ENCODE peak calls at places on chromosomes 4 and X, in five cellular contexts. N is iPS DF 19.7; R is RWPE1; P is activated CD4-positive, alpha-beta T cell treated with anti-CD3 and anti-CD28 coated beads, Interleukin-2, amount 50 U/mL, for 1 hour; V is fibroblast of lung. B is an unnamed sample.

GRCh38 chr4:85741921-85742591 is 267.1 kb downstream of the ARHGAP24 start:
- DNase-seq in R (no peak), V (no peak), P (no peak), N (no peak), B (no peak)

GRCh38 chrX:131199086-131199485 is 90.0 kb downstream of the IGSF1 start:
- DNase-seq in P (no peak), N (no peak), R (peak; percentile 0), V (no peak), B (no peak)

GRCh38 chr4:127140306-127140705 is 492.5 kb upstream of the INTU start:
- DNase-seq in R (peak; percentile 10), P (no peak), V (peak; percentile 46), N (no peak), B (no peak)

GRCh38 chr4:85807247-85807915 is 332.4 kb downstream of the ARHGAP24 start:
- DNase-seq in N (no peak), V (peak; percentile 59), P (no peak), R (no peak), B (peak; percentile 77)

GRCh38 chr4:89316931-89317366 is 9.3 kb upstream of the GPRIN3 start:
- DNase-seq in V (peak; percentile 21), N (no peak), R (no peak), P (peak; percentile 25), B (no peak)

GRCh38 chr4:82097504-82097903 is 276.3 kb downstream of the HNRNPD start:
- DNase-seq in N (no peak), P (no peak), R (no peak), V (no peak), B (no peak)

GRCh38 chr4:73832651-73833237 is 3.7 kb upstream of the CXCL6 start:
- DNase-seq in N (no peak), P (no peak), V (peak; percentile 42), R (no peak), B (no peak)

GRCh38 chr4:76585897-76586360 is 150.9 kb downstream of the SHROOM3 start:
- DNase-seq in R (peak; percentile 20), P (peak; percentile 3), V (no peak), N (peak; percentile 70), B (no peak)

GRCh38 chr4:105859233-105859632 is 36.0 kb upstream of the NPNT start:
- DNase-seq in N (no peak), V (peak; percentile 83), P (no peak), R (peak; percentile 59), B (peak; percentile 34)

GRCh38 chrX:120228187-120228908 is 22.3 kb upstream of the ZBTB33 start:
- DNase-seq in P (no peak), V (no peak), N (no peak), R (no peak), B (no peak)

GRCh38 chr4:176425035-176425434 is 105.3 kb downstream of the SPCS3 start:
- DNase-seq in V (no peak), R (peak; percentile 42), P (no peak), N (no peak), B (peak; percentile 40)

GRCh38 chr4:160510925-160511324 is 1408.0 kb downstream of the RAPGEF2 start:
- DNase-seq in N (no peak), R (peak; percentile 1), P (no peak), V (no peak), B (no peak)

GRCh38 chrX:105882581-105883275 is 60.4 kb downstream of the NRK start:
- DNase-seq in V (peak; percentile 44), R (no peak), P (no peak), N (no peak), B (no peak)

GRCh38 chrX:50799531-50799961 is 14.4 kb downstream of the SHROOM4 start:
- DNase-seq in P (no peak), R (peak; percentile 51), V (no peak), N (no peak), B (no peak)

GRCh38 chr4:89184407-89184806 is 73.1 kb downstream of the TIGD2 start:
- DNase-seq in P (no peak), V (no peak), R (no peak), N (no peak), B (no peak)

GRCh38 chr4:27397886-27398285 is 537.2 kb downstream of the STIM2 start:
- DNase-seq in P (no peak), R (no peak), N (no peak), V (peak; percentile 2), B (peak; percentile 43)

GRCh38 chr4:174553828-174554227 is 31.5 kb upstream of the HPGD start:
- DNase-seq in V (peak; percentile 55), N (no peak), P (no peak), R (peak; percentile 43), B (peak; percentile 54)

GRCh38 chrX:107565916-107566602 is 62.3 kb upstream of the PRPS1 start:
- DNase-seq in N (no peak), V (no peak), R (peak; percentile 49), P (no peak), B (no peak)

GRCh38 chr4:72243641-72244040 is 211.8 kb downstream of the NPFFR2 start:
- DNase-seq in V (no peak), P (no peak), R (no peak), N (no peak), B (no peak)

GRCh38 chr4:104631000-104631399 is 136.3 kb upstream of the CXXC4 start:
- DNase-seq in V (no peak), R (no peak), P (no peak), N (no peak), B (no peak)

GRCh38 chr4:99362768-99363167 is 10.2 kb upstream of the ADH1C start:
- DNase-seq in V (no peak), R (no peak), N (no peak), P (no peak), B (no peak)

GRCh38 chr4:1978226-1978625 is 30.5 kb downstream of the NELFA start:
- DNase-seq in V (no peak), P (no peak), N (no peak), R (no peak), B (no peak)

GRCh38 chrX:124393238-124393637 is 46.9 kb downstream of the SH2D1A start:
- DNase-seq in N (no peak), P (no peak), R (no peak), V (no peak), B (no peak)

GRCh38 chrX:129783176-129783776 is 3.5 kb downstream of the SASH3 start:
- DNase-seq in P (no peak), N (no peak), R (no peak), V (no peak), B (no peak)

GRCh38 chr4:15186149-15186548 is 183.9 kb downstream of the CPEB2 start:
- DNase-seq in R (no peak), N (no peak), P (no peak), V (no peak), B (no peak)